ENCODE peak calls at places on chromosomes 16 and 17, in nine cellular contexts. K is fibroblast of lung; N is lower lobe of right lung; G is stomach; X is IMR-90; T is ascending aorta; Z is kidney epithelial cell; E is mesenchymal stem cell; A is CD8-positive, alpha-beta memory T cell. Q is an unnamed sample.
A peak's percentile ranks its signal among the peaks of the same experiment; 100 is the strongest.

GRCh38 chr16:50316848-50317630 is 50.7 kb downstream of the ADCY7 start:
- DNase-seq in K (no peak), N (no peak), G (no peak), X (no peak), T (no peak), Z (no peak), E (no peak), A (no peak), Q (no peak)

GRCh38 chr17:79041723-79042420 is 17.9 kb downstream of the C1QTNF1 start:
- DNase-seq in K (no peak), N (no peak), G (no peak), X (peak; percentile 37), T (no peak), Z (no peak), E (no peak), A (no peak), Q (no peak)

GRCh38 chr17:72151565-72152391 is 31.0 kb downstream of the SOX9 start:
- DNase-seq in K (peak; percentile 56), N (no peak), G (peak; percentile 82), X (peak; percentile 72), T (no peak), Z (no peak), E (peak; percentile 66), A (no peak), Q (peak; percentile 44)

GRCh38 chr16:1580956-1581355 is 30.9 kb downstream of the IFT140 start:
- DNase-seq in K (no peak), N (no peak), G (peak; percentile 40), X (no peak), T (no peak), Z (no peak), E (no peak), A (no peak), Q (no peak)

GRCh38 chr17:67491009-67491677 is 114.1 kb downstream of the PITPNC1 start:
- DNase-seq in K (peak; percentile 99), N (peak; percentile 87), G (peak; percentile 67), X (peak; percentile 98), T (peak; percentile 77), Z (peak; percentile 88), E (peak; percentile 100), A (no peak), Q (peak; percentile 49)

GRCh38 chr17:37475713-37476420 is 13.8 kb upstream of the DUSP14 start:
- DNase-seq in K (no peak), N (no peak), G (no peak), X (no peak), T (no peak), Z (no peak), E (no peak), A (no peak), Q (no peak)

GRCh38 chr17:17343160-17343735 is 40.1 kb downstream of the NT5M start:
- DNase-seq in K (no peak), N (no peak), G (peak; percentile 50), X (no peak), T (no peak), Z (no peak), E (no peak), A (no peak), Q (no peak)

GRCh38 chr16:17177242-17177967 is 293.4 kb downstream of the XYLT1 start:
- DNase-seq in K (no peak), N (no peak), G (no peak), X (peak; percentile 68), T (no peak), Z (no peak), E (no peak), A (no peak), Q (peak; percentile 63)

GRCh38 chr16:56190903-56191806 is at the start of gene GNAO1:
- DNase-seq in K (peak; percentile 58), N (peak; percentile 51), G (peak; percentile 61), X (peak; percentile 51), T (no peak), Z (no peak), E (peak; percentile 58), A (peak; percentile 68), Q (peak; percentile 5)

GRCh38 chr16:53433509-53433908 is 762 bp upstream of the RBL2 start:
- DNase-seq in K (no peak), N (no peak), G (no peak), X (no peak), T (no peak), Z (no peak), E (no peak), A (no peak), Q (peak; percentile 42)

DNA sequence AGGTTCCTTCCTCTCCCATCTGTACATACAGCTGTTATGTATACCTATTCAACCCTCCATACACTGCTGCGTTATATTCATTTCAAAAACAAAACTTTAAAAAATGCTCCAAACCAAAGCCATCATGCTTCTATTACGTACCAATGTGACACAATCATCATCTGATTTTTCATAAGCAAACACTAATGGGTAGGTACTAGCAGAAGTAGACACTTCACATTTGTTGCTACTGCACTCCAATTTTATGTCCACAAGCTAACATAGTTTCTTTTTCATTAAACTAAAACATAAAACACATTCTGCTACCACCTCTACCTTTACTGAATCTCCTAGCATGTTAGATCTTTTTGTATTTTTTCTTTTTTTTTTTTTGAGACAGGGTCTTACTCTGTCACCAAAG is 57.5 kb downstream of the PARN start:
- DNase-seq in K (no peak), N (no peak), G (no peak), X (no peak), T (no peak), Z (no peak), E (no peak), A (no peak), Q (no peak)
- H3K36me3 ChIP-seq in K (peaks cover 2% of the 10 kb centered on the region), N (peaks cover 43% of the 10 kb centered on the region), G (peaks cover 47% of the 10 kb centered on the region), X (peaks cover 15% of the 10 kb centered on the region), T (peaks cover 36% of the 10 kb centered on the region), Z (no peaks in the 10 kb centered on the region), E (peaks cover 23% of the 10 kb centered on the region), A (peaks cover 12% of the 10 kb centered on the region), Q (peaks cover 6% of the 10 kb centered on the region)

DNA sequence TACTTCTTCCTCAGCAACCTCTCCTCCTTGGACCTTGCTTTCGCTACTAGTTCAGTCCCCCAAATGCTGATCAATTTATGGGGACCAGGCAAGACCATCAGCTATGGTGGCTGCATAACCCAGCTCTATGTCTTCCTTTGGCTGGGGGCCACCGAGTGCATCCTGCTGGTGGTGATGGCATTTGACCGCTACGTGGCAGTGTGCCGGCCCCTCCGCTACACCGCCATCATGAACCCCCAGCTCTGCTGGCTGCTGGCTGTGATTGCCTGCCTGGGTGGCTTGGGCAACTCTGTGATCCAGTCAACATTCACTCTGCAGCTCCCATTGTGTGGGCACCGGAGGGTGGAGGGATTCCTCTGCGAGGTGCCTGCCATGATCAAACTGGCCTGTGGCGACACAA is 429 bp downstream of the OR2C1 start:
- DNase-seq in K (no peak), N (no peak), G (no peak), X (no peak), T (no peak), Z (no peak), E (no peak), A (no peak), Q (no peak)
- H3K4me3 ChIP-seq in K (no peak overlapping the region), N (no peak overlapping the region), G (no peak overlapping the region), X (no peak overlapping the region), T (no peak overlapping the region), Z (no peak overlapping the region), E (no peak overlapping the region), A (no peak overlapping the region), Q (no peak overlapping the region)

GRCh38 chr17:38703742-38704644 is 1.1 kb upstream of the MLLT6 start:
- DNase-seq in K (no peak), N (peak; percentile 94), G (peak; percentile 95), X (no peak), T (peak; percentile 14), Z (no peak), E (peak; percentile 45), A (peak; percentile 53), Q (peak; percentile 25)
- H3K27me3 ChIP-seq in K (no peaks in the 10 kb centered on the region), N (no peaks in the 10 kb centered on the region), G (no peaks in the 10 kb centered on the region), X (no peaks in the 10 kb centered on the region), T (no peaks in the 10 kb centered on the region), Z (no peaks in the 10 kb centered on the region), E (no peaks in the 10 kb centered on the region), A (no peaks in the 10 kb centered on the region), Q (no peaks in the 10 kb centered on the region)

GRCh38 chr16:11023640-11024039 is 79.3 kb downstream of the CLEC16A start:
- DNase-seq in K (no peak), N (no peak), G (no peak), X (no peak), T (no peak), Z (no peak), E (no peak), A (no peak), Q (no peak)

GRCh38 chr16:11020792-11021440 is 76.6 kb downstream of the CLEC16A start:
- DNase-seq in K (no peak), N (no peak), G (no peak), X (no peak), T (no peak), Z (no peak), E (no peak), A (no peak), Q (no peak)

GRCh38 chr16:11025120-11025531 is 80.8 kb downstream of the CLEC16A start:
- DNase-seq in K (no peak), N (no peak), G (no peak), X (no peak), T (no peak), Z (no peak), E (peak; percentile 17), A (no peak), Q (no peak)

GRCh38 chr16:11022002-11022401 is 77.6 kb downstream of the CLEC16A start:
- DNase-seq in K (no peak), N (no peak), G (no peak), X (no peak), T (no peak), Z (no peak), E (no peak), A (no peak), Q (no peak)

DNA sequence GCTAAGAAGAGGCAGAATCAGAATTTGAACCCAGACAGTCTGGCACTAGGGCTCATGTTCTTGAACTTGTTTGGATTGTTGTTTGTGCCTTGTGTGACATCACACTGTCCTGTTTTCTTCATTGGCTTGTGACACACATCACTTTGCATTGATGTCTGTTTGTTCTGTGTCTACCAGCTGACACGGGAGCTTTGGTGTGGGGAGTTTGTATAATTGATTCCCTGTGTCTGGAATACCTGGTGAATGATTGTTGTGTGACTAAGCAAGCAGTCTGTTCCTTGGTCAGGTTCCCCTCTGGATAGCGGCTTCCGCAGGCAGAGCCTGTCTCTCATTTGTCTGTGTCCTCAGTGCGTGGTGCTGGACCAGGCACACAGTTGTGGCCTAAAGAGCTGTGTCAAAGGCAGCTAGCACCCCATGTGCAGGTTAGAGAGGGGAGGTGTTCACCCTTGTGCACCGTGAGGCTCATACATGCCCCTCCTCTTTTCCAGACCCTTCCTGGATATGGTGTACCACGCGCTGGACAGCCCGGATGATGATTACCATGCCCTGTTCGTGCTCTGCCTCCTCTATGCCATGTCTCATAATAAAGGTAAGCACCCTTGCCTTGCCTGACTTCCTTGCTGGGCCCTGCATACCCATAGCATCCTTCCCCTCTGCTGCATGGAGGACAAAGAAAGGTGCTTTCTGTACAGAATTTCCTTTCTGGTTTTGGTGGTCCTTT is 80.1 kb downstream of the CLEC16A start:
- DNase-seq in K (no peak), N (no peak), G (no peak), X (no peak), T (no peak), Z (peak; percentile 72), E (no peak), A (no peak), Q (peak; percentile 74)
- H3K36me3 ChIP-seq in K (peaks cover 1% of the 10 kb centered on the region), N (peaks cover 56% of the 10 kb centered on the region), G (peaks cover 78% of the 10 kb centered on the region), X (peaks cover 26% of the 10 kb centered on the region), T (peaks cover 65% of the 10 kb centered on the region), Z (peaks cover 4% of the 10 kb centered on the region), E (peaks cover 43% of the 10 kb centered on the region), A (peaks cover 21% of the 10 kb centered on the region), Q (peaks cover 8% of the 10 kb centered on the region)

GRCh38 chr17:61455754-61456681 is 3.8 kb downstream of the TBX4 start:
- DNase-seq in K (peak; percentile 37), N (no peak), G (no peak), X (no peak), T (no peak), Z (no peak), E (no peak), A (no peak), Q (no peak)
- H3K4me3 ChIP-seq in K (peak overlapping the region; percentile 29), N (peak overlapping the region; percentile 53), G (no peak overlapping the region), X (no peak overlapping the region), T (no peak overlapping the region), Z (no peak overlapping the region), E (peak overlapping the region; percentile 7), A (no peak overlapping the region), Q (no peak overlapping the region)

GRCh38 chr16:86573646-86574508 is 4.5 kb upstream of the FOXL1 start:
- DNase-seq in K (no peak), N (no peak), G (no peak), X (no peak), T (no peak), Z (no peak), E (no peak), A (no peak), Q (no peak)
- H3K27me3 ChIP-seq in K (no peaks in the 10 kb centered on the region), N (peaks cover 99% of the 10 kb centered on the region), G (peaks cover 24% of the 10 kb centered on the region), X (no peaks in the 10 kb centered on the region), T (no peaks in the 10 kb centered on the region), Z (no peaks in the 10 kb centered on the region), E (peaks cover 41% of the 10 kb centered on the region), A (peaks cover 36% of the 10 kb centered on the region), Q (peaks cover 11% of the 10 kb centered on the region)